ENCODE peak calls at places on chromosomes 1 and 21, in five cellular contexts. L is MG63, T is GM23248, X is endodermal cell, Q is A549. S is an unnamed sample.

GRCh38 chr1:206691604-206692003 is 6.9 kb downstream of the MAPKAPK2 start:
- DNase-seq in L (no peak), T (peak), X (no peak), Q (no peak), S (no peak)

GRCh38 chr1:74697832-74698231 is 24.2 kb upstream of the ERICH3 start:
- DNase-seq in L (no peak), T (no peak), X (no peak), Q (no peak), S (no peak)

GRCh38 chr1:97488505-97488904 is 432.3 kb downstream of the DPYD start:
- DNase-seq in L (no peak), T (no peak), X (no peak), Q (peak), S (no peak)

GRCh38 chr1:232939748-232940147 is 10.7 kb upstream of the NTPCR start:
- DNase-seq in L (no peak), T (no peak), X (no peak), Q (no peak), S (no peak)

GRCh38 chr1:9110669-9111356 is 18.1 kb downstream of the GPR157 start:
- DNase-seq in L (peak), T (peak), X (peak), Q (peak), S (peak)

GRCh38 chr21:29301703-29302102 is 3.0 kb downstream of the BACH1 start:
- DNase-seq in L (no peak), T (peak), X (no peak), Q (no peak), S (no peak)

GRCh38 chr1:61208172-61208571 is 125.8 kb downstream of the NFIA start:
- DNase-seq in L (no peak), T (no peak), X (no peak), Q (no peak), S (no peak)

GRCh38 chr1:244234009-244234643 is 183.0 kb downstream of the ZBTB18 start:
- DNase-seq in L (no peak), T (no peak), X (peak), Q (no peak), S (no peak)

GRCh38 chr1:102110591-102110990 is 113.9 kb upstream of the OLFM3 start:
- DNase-seq in L (no peak), T (no peak), X (no peak), Q (no peak), S (no peak)

GRCh38 chr1:29786791-29787732 is 550.7 kb downstream of the PTPRU start:
- DNase-seq in L (no peak), T (no peak), X (no peak), Q (no peak), S (peak)

GRCh38 chr1:97745912-97746311 is 174.9 kb downstream of the DPYD start:
- DNase-seq in L (no peak), T (peak), X (no peak), Q (no peak), S (no peak)

GRCh38 chr21:45109831-45110492 is 35.6 kb downstream of the ADARB1 start:
- DNase-seq in L (no peak), T (no peak), X (no peak), Q (no peak), S (no peak)
- H3K4me3 ChIP-seq in L (no peak), T (no peak), X (no peak), Q (no peak), S (no peak)

GRCh38 chr1:234955107-234955731 is 173.4 kb downstream of the TOMM20 start:
- DNase-seq in L (peak), T (no peak), X (no peak), Q (no peak), S (peak)

GRCh38 chr1:234958066-234958701 is 170.5 kb downstream of the TOMM20 start:
- DNase-seq in L (peak), T (no peak), X (no peak), Q (peak), S (no peak)

GRCh38 chr1:234958702-234959649 is 169.7 kb downstream of the TOMM20 start:
- DNase-seq in L (no peak), T (no peak), X (no peak), Q (no peak), S (no peak)

GRCh38 chr1:234957330-234958065 is 171.1 kb downstream of the TOMM20 start:
- DNase-seq in L (peak), T (peak), X (peak), Q (peak), S (peak)

DNA sequence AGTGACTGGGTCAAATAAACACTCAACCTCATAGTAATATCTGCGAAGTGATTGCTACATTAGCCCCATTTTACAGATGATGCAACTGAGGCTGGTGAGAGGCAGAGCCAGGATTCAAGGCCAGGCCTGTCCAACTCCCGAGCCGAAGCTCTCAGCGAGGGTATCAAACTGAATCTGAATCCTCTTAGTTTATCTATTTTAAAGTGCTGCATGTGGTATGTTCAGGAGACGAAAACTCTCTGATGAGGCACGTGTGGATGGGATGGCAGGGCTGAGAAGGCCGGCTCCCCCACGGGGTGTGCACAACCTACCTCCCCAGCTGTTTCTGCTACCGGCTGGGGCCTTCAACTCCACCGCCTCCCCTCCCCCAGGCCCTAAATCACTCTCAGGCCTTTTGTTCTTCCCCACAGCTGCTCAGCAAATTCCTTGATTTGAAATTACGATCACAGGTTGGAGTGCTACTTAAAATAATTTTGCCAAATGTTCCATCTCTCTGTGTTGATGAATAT is 171.8 kb downstream of the TOMM20 start:
- DNase-seq in L (peak), T (no peak), X (no peak), Q (peak), S (no peak)
- H3K4me3 ChIP-seq in L (no peak), T (no peak), X (peak), Q (no peak), S (no peak)

GRCh38 chr1:183164963-183165362 is 21.1 kb upstream of the LAMC2 start:
- DNase-seq in L (no peak), T (no peak), X (no peak), Q (no peak), S (no peak)
- H3K4me3 ChIP-seq in L (no peak), T (no peak), X (no peak), Q (no peak), S (no peak)

DNA sequence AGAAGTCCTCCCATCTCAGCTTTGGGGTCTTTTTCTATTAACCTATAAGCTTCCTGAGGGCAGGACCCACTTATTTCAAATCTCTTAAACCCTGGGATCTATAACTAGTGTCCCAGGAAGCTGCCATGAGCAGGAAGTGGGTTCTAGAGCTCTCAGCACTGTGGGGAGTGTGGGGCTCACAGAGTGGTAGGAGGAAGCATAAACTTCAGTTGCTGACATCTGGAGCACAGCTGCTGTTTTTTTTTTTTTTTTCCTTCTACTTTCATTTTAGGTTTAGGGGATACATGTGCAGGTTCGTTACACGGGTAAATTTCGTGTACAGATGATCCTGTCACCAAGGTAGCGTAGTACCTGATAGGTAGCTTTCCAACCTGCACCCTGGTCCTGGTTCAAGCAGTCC is 59.3 kb downstream of the AK4 start:
- DNase-seq in L (no peak), T (no peak), X (no peak), Q (no peak), S (no peak)
- H3K4me3 ChIP-seq in L (no peak), T (no peak), X (no peak), Q (no peak), S (no peak)

DNA sequence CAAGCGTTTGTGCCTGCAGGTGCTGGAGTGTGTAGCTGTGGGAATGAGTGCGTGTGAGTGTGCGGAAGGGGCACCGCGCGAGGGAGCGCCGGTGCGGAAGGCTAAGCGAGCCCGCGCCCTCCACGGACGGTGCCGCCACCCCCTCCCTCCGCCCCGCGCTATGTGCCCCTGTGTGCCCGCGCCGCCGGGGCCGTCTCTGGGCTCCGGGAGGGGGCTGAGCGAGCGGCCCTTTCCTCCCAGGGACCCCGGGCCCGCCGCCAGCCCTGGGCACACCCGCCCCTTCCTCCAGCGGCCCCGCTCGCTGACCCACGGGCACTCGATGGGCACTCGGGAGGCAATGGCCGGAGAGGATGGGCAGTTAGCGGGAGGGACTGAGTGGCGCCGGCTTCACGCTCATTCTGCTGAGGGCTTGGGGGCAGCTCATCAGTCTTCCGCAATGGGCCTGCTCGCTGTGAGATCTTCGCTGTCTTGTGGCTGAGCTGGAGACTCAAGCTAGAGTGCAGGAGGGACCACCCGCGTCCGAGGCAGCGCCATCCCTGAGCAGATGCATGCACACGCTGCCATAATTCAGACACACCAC is 8.6 kb upstream of the ADGRB2 start:
- DNase-seq in L (no peak), T (no peak), X (no peak), Q (no peak), S (no peak)
- H3K4me3 ChIP-seq in L (no peak), T (peak), X (peak), Q (no peak), S (no peak)

GRCh38 chr1:94602312-94602711 is 60.8 kb upstream of the F3 start:
- DNase-seq in L (no peak), T (peak), X (peak), Q (no peak), S (no peak)
- H3K4me3 ChIP-seq in L (no peak), T (no peak), X (no peak), Q (no peak), S (no peak)

DNA sequence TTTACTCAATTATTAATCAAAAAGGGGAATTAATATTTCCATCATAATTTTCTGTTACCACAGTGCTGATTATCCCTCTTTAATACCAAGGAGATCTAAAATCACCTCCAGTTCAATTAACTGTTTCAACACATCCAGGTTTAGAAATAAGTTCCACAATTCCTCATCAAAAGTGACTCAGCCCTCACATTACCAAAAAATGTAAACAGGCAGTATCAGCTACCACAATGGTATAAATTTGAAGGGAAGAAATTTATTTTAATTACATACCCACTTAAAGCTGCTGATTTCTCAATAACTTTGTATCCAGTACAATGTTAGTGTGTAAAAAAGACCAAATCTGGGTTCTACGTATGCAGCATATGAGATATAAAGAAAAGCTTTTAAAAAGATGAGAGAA is 51.9 kb downstream of the EIF4G3 start:
- DNase-seq in L (no peak), T (peak), X (no peak), Q (no peak), S (no peak)
- H3K4me3 ChIP-seq in L (no peak), T (peak), X (no peak), Q (no peak), S (no peak)

S was measured in epithelial cell of proximal tubule.